ENCODE peak calls at places on chromosomes 3 and 15, in eight cellular contexts. M is NCI-H774; L is PC-9; W is stimulated activated CD4-positive, alpha-beta T cell treated with anti-CD3 and anti-CD28 coated beads, Interleukin-2, amount 100 ng/mL, for 48 hours; O is NCI-H1105 treated with DMSO at 0.1 percent for 48 hours; Y is activated T-cell treated with anti-CD3 and anti-CD28 coated beads, Interleukin-2, amount 50 U/mL, for 72 hours; Q is stimulated activated naive CD4-positive, alpha-beta T cell; N is sigmoid colon. A is an unnamed sample.

GRCh38 chr3:123880998-123881561 is 3.1 kb downstream of the MYLK start:
- DNase-seq in M (no peak), L (no peak), W (no peak), O (peak), Y (no peak), Q (no peak), N (no peak), A (no peak)

GRCh38 chr15:66952756-66953522 is 112.5 kb upstream of the SMAD3 start:
- DNase-seq in M (no peak), L (no peak), W (no peak), O (no peak), Y (no peak), Q (no peak), N (no peak), A (no peak)

GRCh38 chr3:134309987-134310700 is 59.5 kb upstream of the RYK start:
- DNase-seq in M (no peak), L (peak), W (no peak), O (no peak), Y (no peak), Q (no peak), N (no peak), A (no peak)

GRCh38 chr3:114764056-114764492 is 383.0 kb downstream of the ZBTB20 start:
- DNase-seq in M (no peak), L (no peak), W (no peak), O (no peak), Y (no peak), Q (no peak), N (no peak), A (no peak)

GRCh38 chr3:98545940-98546339 is 14.2 kb downstream of the GPR15 start:
- DNase-seq in M (no peak), L (no peak), W (no peak), O (no peak), Y (no peak), Q (no peak), N (no peak), A (no peak)

GRCh38 chr3:46435327-46435726 is 28.3 kb downstream of the CCRL2 start:
- DNase-seq in M (no peak), L (no peak), W (no peak), O (no peak), Y (no peak), Q (no peak), N (no peak), A (no peak)

GRCh38 chr15:67116742-67117141 is 51.3 kb downstream of the SMAD3 start:
- DNase-seq in M (no peak), L (no peak), W (no peak), O (no peak), Y (no peak), Q (no peak), N (no peak), A (no peak)

GRCh38 chr15:95872366-95872771 is 458.1 kb upstream of the NR2F2 start:
- DNase-seq in M (no peak), L (peak), W (no peak), O (no peak), Y (no peak), Q (no peak), N (no peak), A (no peak)

GRCh38 chr3:34678580-34678979 is 880.1 kb downstream of the PDCD6IP start:
- DNase-seq in M (no peak), L (no peak), W (no peak), O (no peak), Y (no peak), Q (no peak), N (no peak), A (no peak)